ENCODE peak calls at places on chromosomes 16 and 17, in four cellular contexts. L, Q, J and H are unnamed samples.

GRCh38 chr16:65044861-65045260 is 77.0 kb downstream of the CDH11 start:
- DNase-seq in Q (no peak), L (peak; percentile 47), J (peak; percentile 91), H (no peak)

GRCh38 chr17:78383725-78384471 is 5.4 kb downstream of the PGS1 start:
- DNase-seq in J (peak; percentile 99), L (peak; percentile 82), Q (peak; percentile 45), H (peak; percentile 96)

GRCh38 chr16:57372372-57373116 is at the start of gene CX3CL1:
- DNase-seq in J (peak; percentile 53), Q (peak; percentile 81), L (peak; percentile 54), H (no peak)

GRCh38 chr17:16491131-16491702 is 776 bp downstream of the LRRC75A start:
- DNase-seq in Q (peak; percentile 50), L (no peak), J (no peak), H (peak; percentile 58)

GRCh38 chr17:70622382-70623260 is 453.3 kb downstream of the KCNJ2 start:
- DNase-seq in Q (peak; percentile 63), J (peak; percentile 58), L (no peak), H (peak; percentile 48)

GRCh38 chr17:58783380-58783779 is 27.7 kb downstream of the PPM1E start:
- DNase-seq in Q (no peak), L (no peak), J (no peak), H (no peak)

GRCh38 chr17:83190601-83191387 is 111.4 kb downstream of the METRNL start:
- DNase-seq in L (no peak), Q (peak; percentile 15), J (no peak), H (no peak)

GRCh38 chr16:72995151-72995881 is 52.6 kb downstream of the ZFHX3 start:
- DNase-seq in J (no peak), L (no peak), Q (peak; percentile 43), H (peak; percentile 63)

GRCh38 chr17:74843352-74843627 is 16.4 kb downstream of the GRIN2C start:
- DNase-seq in L (no peak), Q (no peak), J (no peak), H (no peak)

GRCh38 chr17:43671075-43671692 is 9.5 kb upstream of the MEOX1 start:
- DNase-seq in Q (no peak), L (no peak), J (no peak), H (peak; percentile 16)

GRCh38 chr17:31446195-31446967 is 54.9 kb downstream of the RAB11FIP4 start:
- DNase-seq in Q (no peak), J (no peak), L (no peak), H (no peak)

GRCh38 chr16:2150418-2151187 is 2.2 kb downstream of the RAB26 start:
- DNase-seq in L (no peak), Q (peak; percentile 68), J (peak; percentile 53), H (peak; percentile 73)

GRCh38 chr16:22314661-22315626 is 17.7 kb downstream of the POLR3E start:
- DNase-seq in L (no peak), J (no peak), Q (no peak), H (no peak)

GRCh38 chr17:32802306-32802705 is 74.6 kb downstream of the MYO1D start:
- DNase-seq in J (no peak), Q (no peak), L (no peak), H (no peak)

GRCh38 chr17:17681744-17682292 is 560 bp downstream of the RAI1 start:
- DNase-seq in Q (peak; percentile 55), J (no peak), L (no peak), H (peak; percentile 64)

GRCh38 chr17:67046398-67046797 is 2.0 kb downstream of the CACNG1 start:
- DNase-seq in J (no peak), Q (peak; percentile 81), L (no peak), H (no peak)

GRCh38 chr16:19289805-19290490 is 4.4 kb downstream of the CLEC19A start:
- DNase-seq in L (no peak), Q (no peak), J (no peak), H (no peak)

GRCh38 chr17:47998044-47998443 is 27.1 kb downstream of the CDK5RAP3 start:
- DNase-seq in L (no peak), Q (no peak), J (no peak), H (no peak)

GRCh38 chr17:51461578-51462004 is 201.2 kb downstream of the UTP18 start:
- DNase-seq in J (peak; percentile 8), L (no peak), Q (peak; percentile 50), H (peak; percentile 68)

GRCh38 chr16:51697454-51697853 is 546.4 kb upstream of the SALL1 start:
- DNase-seq in J (peak; percentile 21), Q (no peak), L (no peak), H (no peak)

GRCh38 chr17:33778505-33779398 is 476.3 kb upstream of the CCL2 start:
- DNase-seq in Q (peak; percentile 30), J (peak; percentile 62), L (peak; percentile 16), H (peak; percentile 76)

GRCh38 chr17:17060930-17061329 is 18.7 kb downstream of the MPRIP start:
- DNase-seq in L (no peak), Q (no peak), J (no peak), H (no peak)

GRCh38 chr17:47205419-47205963 is 3.7 kb upstream of the MYL4 start:
- DNase-seq in Q (peak; percentile 50), J (peak; percentile 79), L (peak; percentile 96), H (no peak)

GRCh38 chr17:37829446-37830142 is 84.7 kb upstream of the HNF1B start:
- DNase-seq in L (no peak), J (no peak), Q (no peak), H (no peak)

GRCh38 chr17:75684249-75684648 is 17.1 kb downstream of the SAP30BP start:
- DNase-seq in J (peak; percentile 39), Q (no peak), L (no peak), H (no peak)

GRCh38 chr16:27431773-27432599 is 30.0 kb downstream of the IL21R start:
- DNase-seq in Q (peak; percentile 5), L (no peak), J (no peak), H (no peak)

GRCh38 chr16:28925386-28926228 is 569 bp upstream of the RABEP2 start:
- DNase-seq in Q (peak; percentile 82), L (peak; percentile 28), J (peak; percentile 77), H (peak; percentile 94)

GRCh38 chr17:75557075-75557851 is 30.3 kb upstream of the MYO15B start:
- DNase-seq in J (peak; percentile 15), L (peak; percentile 69), Q (peak; percentile 89), H (no peak)

GRCh38 chr17:78769200-78769773 is 12.8 kb downstream of the CYTH1 start:
- DNase-seq in J (no peak), L (no peak), Q (no peak), H (no peak)

GRCh38 chr16:986411-986810 is 4.8 kb downstream of the SOX8 start:
- DNase-seq in L (no peak), Q (no peak), J (no peak), H (no peak)

GRCh38 chr16:21673469-21673868 is 9.7 kb downstream of the OTOA start:
- DNase-seq in L (no peak), J (no peak), Q (no peak), H (no peak)

GRCh38 chr16:4918790-4919210 is 18.1 kb downstream of the PPL start:
- DNase-seq in Q (no peak), J (no peak), L (no peak), H (no peak)

GRCh38 chr16:54118846-54119245 is 167.7 kb downstream of the IRX3 start:
- DNase-seq in Q (no peak), J (peak; percentile 8), L (no peak), H (peak; percentile 64)

GRCh38 chr16:28192811-28193529 is 18.8 kb downstream of the XPO6 start:
- DNase-seq in L (no peak), Q (peak; percentile 28), J (no peak), H (peak; percentile 72)

GRCh38 chr17:30832438-30832790 is 648 bp downstream of the ATAD5 start:
- DNase-seq in Q (no peak), L (no peak), J (no peak), H (no peak)

GRCh38 chr16:88534731-88535141 is 35.5 kb upstream of the ZC3H18 start:
- DNase-seq in L (no peak), Q (no peak), J (peak; percentile 33), H (peak; percentile 79)

GRCh38 chr16:88533381-88533831 is 36.8 kb upstream of the ZC3H18 start:
- DNase-seq in J (peak; percentile 41), Q (no peak), L (no peak), H (no peak)

GRCh38 chr16:88532434-88533241 is 37.6 kb upstream of the ZC3H18 start:
- DNase-seq in Q (no peak), J (no peak), L (no peak), H (peak; percentile 44)

GRCh38 chr16:88535181-88535856 is 34.9 kb upstream of the ZC3H18 start:
- DNase-seq in L (no peak), J (no peak), Q (no peak), H (no peak)

DNA sequence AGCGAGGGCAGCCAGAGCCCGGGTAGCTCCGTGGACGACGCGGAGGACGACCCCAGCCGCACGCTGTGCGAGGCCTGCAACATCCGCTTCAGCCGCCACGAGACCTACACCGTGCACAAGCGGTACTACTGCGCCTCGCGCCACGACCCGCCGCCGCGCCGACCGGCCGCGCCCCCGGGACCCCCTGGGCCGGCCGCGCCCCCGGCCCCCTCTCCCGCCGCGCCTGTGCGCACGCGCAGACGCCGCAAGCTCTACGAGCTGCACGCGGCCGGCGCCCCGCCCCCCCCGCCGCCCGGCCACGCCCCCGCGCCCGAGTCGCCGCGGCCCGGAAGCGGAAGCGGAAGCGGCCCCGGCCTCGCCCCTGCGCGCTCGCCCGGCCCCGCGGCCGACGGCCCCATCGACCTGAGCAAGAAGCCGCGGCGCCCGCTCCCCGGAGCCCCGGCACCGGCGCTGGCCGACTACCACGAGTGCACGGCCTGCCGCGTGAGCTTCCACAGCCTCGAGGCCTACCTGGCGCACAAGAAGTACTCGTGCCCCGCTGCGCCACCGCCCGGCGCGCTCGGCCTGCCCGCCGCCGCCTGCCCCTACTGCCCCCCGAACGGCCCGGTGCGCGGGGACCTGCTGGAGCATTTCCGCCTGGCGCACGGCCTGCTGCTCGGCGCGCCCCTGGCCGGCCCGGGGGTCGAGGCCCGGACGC is 36.1 kb upstream of the ZC3H18 start:
- DNase-seq in L (no peak), J (peak; percentile 38), Q (peak; percentile 75), H (peak; percentile 84)
- H3K4me3 ChIP-seq in L (peak overlapping the region; percentile 60), J (peak overlapping the region; percentile 41), Q (peak overlapping the region; percentile 59), H (peak overlapping the region; percentile 50)

DNA sequence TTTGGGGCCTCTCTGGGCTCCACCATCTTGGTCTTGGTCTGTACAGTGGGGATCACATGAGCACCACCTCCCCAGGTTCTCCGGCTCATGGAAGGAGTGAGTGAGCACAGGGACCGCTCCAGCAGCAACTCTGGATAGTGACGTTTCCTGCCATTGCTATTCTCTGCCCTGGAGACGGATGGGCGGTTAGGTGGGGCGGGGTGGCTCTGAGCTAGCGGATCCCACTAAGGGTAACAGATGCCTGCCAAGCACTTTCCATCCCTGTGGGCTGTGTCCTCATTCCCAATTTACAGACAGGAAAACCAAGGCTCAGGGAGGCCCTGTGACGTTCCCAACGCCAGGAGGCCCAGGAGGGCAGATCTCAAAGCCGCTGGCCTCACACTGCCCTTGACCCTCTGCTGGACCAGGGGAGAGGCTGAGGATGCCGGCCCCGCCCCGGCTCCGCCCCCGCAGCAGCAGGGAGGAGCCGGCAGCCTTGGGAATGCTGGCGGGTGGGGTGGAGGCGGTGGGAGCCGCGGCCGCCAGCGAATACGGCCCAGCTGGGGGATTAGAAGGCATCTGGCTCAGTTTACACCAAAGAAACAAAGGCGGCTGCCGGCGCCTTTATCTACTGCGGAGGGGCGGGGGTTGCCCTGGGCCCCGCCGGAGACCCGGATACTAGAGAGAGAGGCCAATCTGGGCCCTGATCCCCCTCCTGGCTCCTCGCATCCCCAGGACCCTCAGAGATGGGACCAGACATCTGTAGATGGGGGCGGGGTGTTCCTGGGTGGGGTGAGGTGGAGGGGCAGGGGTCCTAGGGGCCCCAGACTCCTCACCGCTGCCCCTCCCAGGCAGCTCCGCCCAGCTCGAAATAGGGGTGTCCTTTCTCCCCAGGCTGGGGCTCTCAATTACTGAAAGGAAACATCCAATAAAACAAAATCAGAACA is 122.3 kb upstream of the CIBAR2 start:
- DNase-seq in J (peak; percentile 89), L (no peak), Q (peak; percentile 57), H (no peak)
- H3K4me3 ChIP-seq in J (peak overlapping the region; percentile 25), L (no peak overlapping the region), Q (no peak overlapping the region), H (no peak overlapping the region)

GRCh38 chr17:79795795-79796569 is 895 bp downstream of the CBX8 start:
- DNase-seq in Q (no peak), L (no peak), J (no peak), H (peak; percentile 66)
- H3K4me3 ChIP-seq in Q (peak overlapping the region; percentile 70), L (peak overlapping the region; percentile 84), J (peak overlapping the region; percentile 72), H (peak overlapping the region; percentile 83)

GRCh38 chr17:77212081-77212832 is 71.5 kb downstream of the SEC14L1 start:
- DNase-seq in L (no peak), Q (no peak), J (no peak), H (peak; percentile 25)
- H3K4me3 ChIP-seq in L (no peak overlapping the region), Q (no peak overlapping the region), J (no peak overlapping the region), H (no peak overlapping the region)